ENCODE peak calls at places on chromosomes 11 and 22, in seven cellular contexts. One of them, this sample, is unnamed.

GRCh38 chr11:1478544-1478943 is 8.0 kb downstream of the MOB2 start:
- DNase-seq in cardiac muscle cell: no peak
- DNase-seq in psoas muscle: peak
- DNase-seq in nucleus accumbens: no peak
- DNase-seq in H4: no peak
- DNase-seq in BJ: no peak
- DNase-seq in fibroblast of gingiva: no peak
- DNase-seq in this sample: no peak

GRCh38 chr11:7759010-7759409 is 37.7 kb downstream of the OR5P2 start:
- DNase-seq in cardiac muscle cell: no peak
- DNase-seq in psoas muscle: no peak
- DNase-seq in nucleus accumbens: no peak
- DNase-seq in H4: no peak
- DNase-seq in BJ: no peak
- DNase-seq in fibroblast of gingiva: no peak
- DNase-seq in this sample: no peak

GRCh38 chr11:66686100-66686785 is 8.6 kb upstream of the RBM4B start:
- DNase-seq in cardiac muscle cell: no peak
- DNase-seq in psoas muscle: no peak
- DNase-seq in nucleus accumbens: no peak
- DNase-seq in H4: no peak
- DNase-seq in BJ: no peak
- DNase-seq in fibroblast of gingiva: no peak
- DNase-seq in this sample: no peak

GRCh38 chr11:118008271-118008903 is 22.2 kb downstream of the IL10RA start:
- DNase-seq in cardiac muscle cell: peak
- DNase-seq in psoas muscle: no peak
- DNase-seq in nucleus accumbens: no peak
- DNase-seq in H4: no peak
- DNase-seq in BJ: no peak
- DNase-seq in fibroblast of gingiva: no peak
- DNase-seq in this sample: no peak

GRCh38 chr11:71485466-71485865 is 32.5 kb downstream of the NADSYN1 start:
- DNase-seq in cardiac muscle cell: no peak
- DNase-seq in psoas muscle: no peak
- DNase-seq in nucleus accumbens: no peak
- DNase-seq in H4: no peak
- DNase-seq in BJ: no peak
- DNase-seq in fibroblast of gingiva: no peak
- DNase-seq in this sample: no peak

GRCh38 chr11:79440451-79441158 is at the start of gene TENM4:
- DNase-seq in cardiac muscle cell: peak
- DNase-seq in psoas muscle: peak
- DNase-seq in nucleus accumbens: peak
- DNase-seq in H4: peak
- DNase-seq in BJ: no peak
- DNase-seq in fibroblast of gingiva: peak
- DNase-seq in this sample: no peak

GRCh38 chr22:35037089-35037488 is 28.9 kb upstream of the ISX start:
- DNase-seq in cardiac muscle cell: no peak
- DNase-seq in psoas muscle: no peak
- DNase-seq in nucleus accumbens: no peak
- DNase-seq in H4: peak
- DNase-seq in BJ: no peak
- DNase-seq in fibroblast of gingiva: no peak
- DNase-seq in this sample: no peak

GRCh38 chr22:30763815-30764686 is 69.4 kb downstream of the OSBP2 start:
- DNase-seq in cardiac muscle cell: peak
- DNase-seq in psoas muscle: peak
- DNase-seq in nucleus accumbens: no peak
- DNase-seq in H4: peak
- DNase-seq in BJ: peak
- DNase-seq in fibroblast of gingiva: peak
- DNase-seq in this sample: peak

GRCh38 chr22:42344391-42344861 is 74.0 kb upstream of the TCF20 start:
- DNase-seq in cardiac muscle cell: peak
- DNase-seq in psoas muscle: peak
- DNase-seq in nucleus accumbens: peak
- DNase-seq in H4: no peak
- DNase-seq in BJ: no peak
- DNase-seq in fibroblast of gingiva: no peak
- DNase-seq in this sample: no peak

GRCh38 chr11:68358416-68358815 is 46.0 kb downstream of the LRP5 start:
- DNase-seq in cardiac muscle cell: peak
- DNase-seq in psoas muscle: no peak
- DNase-seq in nucleus accumbens: no peak
- DNase-seq in H4: no peak
- DNase-seq in BJ: no peak
- DNase-seq in fibroblast of gingiva: no peak
- DNase-seq in this sample: no peak

GRCh38 chr11:4495487-4495886 is 13.0 kb downstream of the OR52K1 start:
- DNase-seq in cardiac muscle cell: peak
- DNase-seq in psoas muscle: no peak
- DNase-seq in nucleus accumbens: no peak
- DNase-seq in H4: no peak
- DNase-seq in BJ: no peak
- DNase-seq in fibroblast of gingiva: no peak
- DNase-seq in this sample: no peak

GRCh38 chr22:39966522-39966921 is 6.3 kb downstream of the TMA7B start:
- DNase-seq in cardiac muscle cell: peak
- DNase-seq in psoas muscle: no peak
- DNase-seq in nucleus accumbens: no peak
- DNase-seq in H4: no peak
- DNase-seq in BJ: no peak
- DNase-seq in fibroblast of gingiva: no peak
- DNase-seq in this sample: no peak

GRCh38 chr22:47696776-47697175 is 934.3 kb downstream of the TBC1D22A start:
- DNase-seq in cardiac muscle cell: no peak
- DNase-seq in psoas muscle: no peak
- DNase-seq in nucleus accumbens: no peak
- DNase-seq in H4: no peak
- DNase-seq in BJ: no peak
- DNase-seq in fibroblast of gingiva: no peak
- DNase-seq in this sample: no peak

GRCh38 chr22:30325724-30326703 is 727 bp downstream of the TBC1D10A start:
- DNase-seq in cardiac muscle cell: no peak
- DNase-seq in psoas muscle: peak
- DNase-seq in nucleus accumbens: no peak
- DNase-seq in H4: no peak
- DNase-seq in BJ: no peak
- DNase-seq in fibroblast of gingiva: no peak
- DNase-seq in this sample: no peak

GRCh38 chr11:1749020-1749758 is 1.2 kb downstream of the IFITM10 start:
- DNase-seq in cardiac muscle cell: peak
- DNase-seq in psoas muscle: no peak
- DNase-seq in nucleus accumbens: no peak
- DNase-seq in H4: no peak
- DNase-seq in BJ: no peak
- DNase-seq in fibroblast of gingiva: no peak
- DNase-seq in this sample: no peak

GRCh38 chr11:77473801-77474508 is at the start of gene PAK1:
- DNase-seq in cardiac muscle cell: peak
- DNase-seq in psoas muscle: peak
- DNase-seq in nucleus accumbens: peak
- DNase-seq in H4: peak
- DNase-seq in BJ: no peak
- DNase-seq in fibroblast of gingiva: peak
- DNase-seq in this sample: peak

GRCh38 chr22:18950141-18950540 is 14.0 kb upstream of the PRODH start:
- DNase-seq in cardiac muscle cell: no peak
- DNase-seq in psoas muscle: no peak
- DNase-seq in nucleus accumbens: no peak
- DNase-seq in H4: no peak
- DNase-seq in BJ: no peak
- DNase-seq in fibroblast of gingiva: no peak
- DNase-seq in this sample: no peak

GRCh38 chr11:125418396-125418795 is 77.7 kb downstream of the FEZ1 start:
- DNase-seq in cardiac muscle cell: no peak
- DNase-seq in psoas muscle: no peak
- DNase-seq in nucleus accumbens: no peak
- DNase-seq in H4: no peak
- DNase-seq in BJ: no peak
- DNase-seq in fibroblast of gingiva: no peak
- DNase-seq in this sample: no peak

GRCh38 chr11:34926831-34927132 is 10.4 kb downstream of the PDHX start:
- DNase-seq in cardiac muscle cell: peak
- DNase-seq in psoas muscle: no peak
- DNase-seq in nucleus accumbens: no peak
- DNase-seq in H4: no peak
- DNase-seq in BJ: no peak
- DNase-seq in fibroblast of gingiva: no peak
- DNase-seq in this sample: no peak

GRCh38 chr11:125166347-125166841 is 1.8 kb downstream of the PKNOX2 start:
- DNase-seq in cardiac muscle cell: peak
- DNase-seq in psoas muscle: peak
- DNase-seq in nucleus accumbens: no peak
- DNase-seq in H4: no peak
- DNase-seq in BJ: no peak
- DNase-seq in fibroblast of gingiva: no peak
- DNase-seq in this sample: no peak

This sample was measured in PC-9.